ENCODE peak calls at places on chromosomes 7 and 10, in eight cellular contexts. H is fibroblast of pulmonary artery; Y is endothelial cell; O is cardiac fibroblast; T is glutamatergic neuron; K is kidney tubule cell; R is stimulated activated CD4-positive, alpha-beta T cell treated with anti-CD3 and anti-CD28 coated beads, Interleukin-2, amount 100 ng/mL, for 48 hours; G is dermis microvascular lymphatic vessel endothelial cell. U is an unnamed sample.

GRCh38 chr7:47104206-47104549 is 477.7 kb downstream of the TNS3 start:
- DNase-seq in Y (no peak), T (no peak), G (no peak), H (no peak), K (no peak), R (no peak), O (no peak), U (no peak)

GRCh38 chr10:86819567-86819966 is 63.1 kb downstream of the BMPR1A start:
- DNase-seq in K (no peak), H (no peak), R (no peak), T (no peak), Y (no peak), G (no peak), O (no peak), U (no peak)

GRCh38 chr7:26500749-26501352 is 209.2 kb downstream of the SNX10 start:
- DNase-seq in T (no peak), K (peak; percentile 61), H (peak; percentile 54), Y (no peak), O (peak; percentile 9), G (peak; percentile 63), R (no peak), U (peak; percentile 68)

GRCh38 chr7:15600298-15600697 is 38.5 kb upstream of the AGMO start:
- DNase-seq in H (no peak), T (no peak), K (no peak), Y (no peak), O (no peak), G (no peak), R (no peak), U (no peak)

GRCh38 chr7:35630573-35630972 is 64.4 kb downstream of the HERPUD2 start:
- DNase-seq in T (no peak), R (no peak), G (peak; percentile 20), H (peak; percentile 62), Y (no peak), K (peak; percentile 20), O (peak; percentile 54), U (no peak)

GRCh38 chr7:129218514-129219036 is 6.3 kb upstream of the AHCYL2 start:
- DNase-seq in T (peak; percentile 88), Y (peak; percentile 86), G (peak; percentile 79), K (peak; percentile 83), H (peak; percentile 87), O (peak; percentile 86), R (peak; percentile 80), U (peak; percentile 75)

GRCh38 chr7:104855826-104856225 is 158.2 kb upstream of the KMT2E start:
- DNase-seq in G (no peak), T (no peak), K (peak; percentile 61), O (no peak), R (no peak), H (no peak), Y (no peak), U (no peak)

GRCh38 chr7:143394777-143395176 is 13.6 kb downstream of the ZYX start:
- DNase-seq in O (peak; percentile 23), G (no peak), K (no peak), T (no peak), R (no peak), H (no peak), Y (no peak), U (no peak)

GRCh38 chr10:124301736-124302135 is 117.0 kb downstream of the OAT start:
- DNase-seq in T (no peak), O (no peak), H (no peak), G (no peak), K (peak; percentile 32), R (no peak), Y (no peak), U (no peak)

GRCh38 chr7:17369686-17370426 is 71.4 kb downstream of the AHR start:
- DNase-seq in O (peak; percentile 98), Y (no peak), G (no peak), K (peak; percentile 62), T (no peak), R (no peak), H (peak; percentile 99), U (peak; percentile 91)

GRCh38 chr10:102384606-102385429 is 10.7 kb upstream of the NFKB2 start:
- DNase-seq in T (no peak), G (no peak), K (no peak), Y (no peak), H (peak; percentile 70), O (peak; percentile 49), R (no peak), U (peak; percentile 26)

GRCh38 chr10:98694014-98694413 is 247.3 kb upstream of the HPS1 start:
- DNase-seq in R (no peak), T (no peak), G (no peak), O (no peak), K (no peak), Y (no peak), H (no peak), U (peak; percentile 54)

GRCh38 chr7:157475601-157476000 is 138.8 kb downstream of the DNAJB6 start:
- DNase-seq in K (no peak), Y (no peak), T (no peak), H (no peak), R (no peak), G (no peak), O (no peak), U (no peak)

GRCh38 chr10:95276367-95277200 is 14.2 kb downstream of the PDLIM1 start:
- DNase-seq in R (no peak), O (no peak), G (no peak), K (no peak), H (peak; percentile 36), Y (no peak), T (no peak), U (peak; percentile 89)

GRCh38 chr10:105733919-105734318 is 1092.8 kb downstream of the SORCS3 start:
- DNase-seq in G (no peak), Y (no peak), K (no peak), O (no peak), H (no peak), T (no peak), R (no peak), U (no peak)

GRCh38 chr10:125093199-125093841 is 67.0 kb downstream of the CTBP2 start:
- DNase-seq in H (peak; percentile 70), G (no peak), Y (no peak), T (no peak), K (peak; percentile 41), R (no peak), O (peak; percentile 63), U (no peak)

GRCh38 chr7:128400566-128400965 is 9.2 kb downstream of the IMPDH1 start:
- DNase-seq in Y (no peak), O (no peak), T (no peak), K (no peak), H (no peak), R (no peak), G (no peak), U (no peak)

GRCh38 chr7:41582116-41582515 is 120.8 kb downstream of the INHBA start:
- DNase-seq in Y (no peak), T (no peak), O (no peak), K (no peak), G (peak; percentile 39), R (no peak), H (no peak), U (no peak)

GRCh38 chr10:12513775-12514663 is 164.7 kb downstream of the CAMK1D start:
- DNase-seq in R (no peak), G (no peak), O (no peak), Y (no peak), K (no peak), H (no peak), T (peak; percentile 68), U (no peak)

GRCh38 chr7:70392282-70392681 is 739.7 kb upstream of the GALNT17 start:
- DNase-seq in G (no peak), O (no peak), K (peak; percentile 41), R (no peak), H (peak; percentile 3), Y (no peak), T (no peak), U (no peak)

GRCh38 chr10:26781797-26782196 is 79.0 kb downstream of the ABI1 start:
- DNase-seq in G (no peak), H (no peak), T (no peak), K (peak; percentile 64), R (no peak), Y (no peak), O (peak; percentile 50), U (peak; percentile 13)

GRCh38 chr10:78937800-78938694 is 130.7 kb upstream of the ZMIZ1 start:
- DNase-seq in O (no peak), H (no peak), R (no peak), G (peak; percentile 64), Y (peak; percentile 64), T (no peak), K (no peak), U (peak; percentile 60)

GRCh38 chr7:138842111-138842510 is 44.1 kb upstream of the ATP6V0A4 start:
- DNase-seq in K (peak; percentile 72), O (peak; percentile 27), Y (no peak), R (no peak), T (no peak), G (peak; percentile 19), H (peak; percentile 33), U (no peak)

U was measured in OCI-M1.